ENCODE peak calls at places on chromosomes 16 and 17, in six cellular contexts. One of them, this sample, is unnamed.

GRCh38 chr17:82781894-82782274 is 30.0 kb downstream of the TBCD start:
- DNase-seq in cardiac muscle cell: peak; percentile 85
- DNase-seq in fibroblast of lung: peak; percentile 48
- DNase-seq in CD8-positive, alpha-beta memory T cell: peak; percentile 90
- DNase-seq in heart right ventricle: peak; percentile 85
- DNase-seq in NT2/D1: peak; percentile 36
- DNase-seq in this sample: peak; percentile 90

GRCh38 chr16:77424841-77425604 is 9.8 kb downstream of the ADAMTS18 start:
- DNase-seq in cardiac muscle cell: no peak
- DNase-seq in fibroblast of lung: peak; percentile 41
- DNase-seq in CD8-positive, alpha-beta memory T cell: no peak
- DNase-seq in heart right ventricle: no peak
- DNase-seq in NT2/D1: no peak
- DNase-seq in this sample: no peak

GRCh38 chr16:83110221-83110768 is 483.5 kb downstream of the CDH13 start:
- DNase-seq in cardiac muscle cell: no peak
- DNase-seq in fibroblast of lung: no peak
- DNase-seq in CD8-positive, alpha-beta memory T cell: no peak
- DNase-seq in heart right ventricle: no peak
- DNase-seq in NT2/D1: no peak
- DNase-seq in this sample: no peak

GRCh38 chr16:17467923-17468540 is 2.7 kb downstream of the XYLT1 start:
- DNase-seq in cardiac muscle cell: peak; percentile 74
- DNase-seq in fibroblast of lung: peak; percentile 62
- DNase-seq in CD8-positive, alpha-beta memory T cell: peak; percentile 62
- DNase-seq in heart right ventricle: peak; percentile 44
- DNase-seq in NT2/D1: peak; percentile 70
- DNase-seq in this sample: peak; percentile 74

GRCh38 chr16:29114476-29115012 is 129.7 kb downstream of the LAT start:
- DNase-seq in cardiac muscle cell: no peak
- DNase-seq in fibroblast of lung: no peak
- DNase-seq in CD8-positive, alpha-beta memory T cell: no peak
- DNase-seq in heart right ventricle: no peak
- DNase-seq in NT2/D1: no peak
- DNase-seq in this sample: no peak

GRCh38 chr17:49612721-49613120 is 37.0 kb downstream of the NXPH3 start:
- DNase-seq in cardiac muscle cell: no peak
- DNase-seq in fibroblast of lung: no peak
- DNase-seq in CD8-positive, alpha-beta memory T cell: no peak
- DNase-seq in heart right ventricle: no peak
- DNase-seq in NT2/D1: no peak
- DNase-seq in this sample: no peak

GRCh38 chr17:21353326-21354010 is 22.7 kb upstream of the KCNJ12 start:
- DNase-seq in cardiac muscle cell: peak; percentile 84
- DNase-seq in fibroblast of lung: no peak
- DNase-seq in CD8-positive, alpha-beta memory T cell: peak; percentile 26
- DNase-seq in heart right ventricle: no peak
- DNase-seq in NT2/D1: no peak
- DNase-seq in this sample: no peak

GRCh38 chr16:4535627-4536108 is 2.9 kb downstream of the CDIP1 start:
- DNase-seq in cardiac muscle cell: no peak
- DNase-seq in fibroblast of lung: no peak
- DNase-seq in CD8-positive, alpha-beta memory T cell: no peak
- DNase-seq in heart right ventricle: no peak
- DNase-seq in NT2/D1: no peak
- DNase-seq in this sample: no peak

GRCh38 chr17:3667366-3668278 is 756 bp downstream of the TAX1BP3 start:
- DNase-seq in cardiac muscle cell: peak; percentile 96
- DNase-seq in fibroblast of lung: peak; percentile 92
- DNase-seq in CD8-positive, alpha-beta memory T cell: no peak
- DNase-seq in heart right ventricle: peak; percentile 91
- DNase-seq in NT2/D1: no peak
- DNase-seq in this sample: peak; percentile 93

GRCh38 chr16:75113541-75114121 is 2.9 kb downstream of the LDHD start:
- DNase-seq in cardiac muscle cell: no peak
- DNase-seq in fibroblast of lung: no peak
- DNase-seq in CD8-positive, alpha-beta memory T cell: no peak
- DNase-seq in heart right ventricle: no peak
- DNase-seq in NT2/D1: no peak
- DNase-seq in this sample: no peak

GRCh38 chr16:75112281-75113045 is 4.1 kb downstream of the LDHD start:
- DNase-seq in cardiac muscle cell: no peak
- DNase-seq in fibroblast of lung: no peak
- DNase-seq in CD8-positive, alpha-beta memory T cell: no peak
- DNase-seq in heart right ventricle: no peak
- DNase-seq in NT2/D1: no peak
- DNase-seq in this sample: no peak

GRCh38 chr16:75113046-75113491 is 3.5 kb downstream of the LDHD start:
- DNase-seq in cardiac muscle cell: no peak
- DNase-seq in fibroblast of lung: no peak
- DNase-seq in CD8-positive, alpha-beta memory T cell: no peak
- DNase-seq in heart right ventricle: no peak
- DNase-seq in NT2/D1: no peak
- DNase-seq in this sample: no peak

GRCh38 chr16:75114946-75115825 is 1.4 kb downstream of the LDHD start:
- DNase-seq in cardiac muscle cell: no peak
- DNase-seq in fibroblast of lung: no peak
- DNase-seq in CD8-positive, alpha-beta memory T cell: no peak
- DNase-seq in heart right ventricle: no peak
- DNase-seq in NT2/D1: no peak
- DNase-seq in this sample: no peak

DNA sequence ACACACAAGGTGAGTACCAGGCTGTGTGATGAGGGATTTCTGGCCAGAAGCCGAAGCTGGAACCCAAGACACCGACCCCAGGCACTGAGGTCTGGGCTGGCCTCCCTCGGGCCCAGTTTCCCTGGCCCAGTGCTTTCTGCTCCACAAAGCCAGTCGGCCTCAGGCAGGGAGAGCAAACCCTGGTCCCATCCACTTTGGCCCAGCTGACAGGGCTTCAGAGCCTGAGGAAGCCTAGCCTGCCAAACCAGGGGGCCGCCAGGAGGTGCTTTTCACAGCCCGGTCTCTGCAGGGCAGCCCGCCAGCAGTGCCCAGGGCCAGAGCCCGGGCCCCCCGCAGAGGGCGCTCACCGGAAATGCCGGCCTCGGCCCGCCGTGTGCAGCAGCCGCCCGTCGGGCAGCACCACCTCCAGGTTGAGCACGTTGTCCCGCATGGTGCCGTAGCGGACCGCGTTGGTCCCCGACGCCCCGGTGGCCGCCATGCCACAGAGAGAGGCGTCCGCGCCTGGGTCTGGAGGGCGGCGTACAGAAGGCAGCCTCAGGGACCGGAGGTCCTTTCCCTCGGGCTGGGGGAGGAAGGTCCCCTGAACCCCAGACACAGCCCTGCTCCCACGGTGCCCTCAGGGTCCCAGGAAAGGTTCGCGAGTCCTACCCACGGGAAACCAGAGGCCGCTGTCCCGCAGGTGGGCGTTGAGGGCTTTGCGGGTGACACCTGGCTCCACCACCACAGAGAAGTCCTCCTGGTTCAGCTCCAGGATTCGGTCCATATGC is 2.2 kb downstream of the LDHD start:
- DNase-seq in cardiac muscle cell: no peak
- DNase-seq in fibroblast of lung: no peak
- DNase-seq in CD8-positive, alpha-beta memory T cell: no peak
- DNase-seq in heart right ventricle: no peak
- DNase-seq in NT2/D1: no peak
- DNase-seq in this sample: no peak
- H3K4me1 ChIP-seq in cardiac muscle cell: peaks cover 18% of the 10 kb centered on the region
- H3K4me1 ChIP-seq in fibroblast of lung: peaks cover 22% of the 10 kb centered on the region
- H3K4me1 ChIP-seq in CD8-positive, alpha-beta memory T cell: peaks cover 23% of the 10 kb centered on the region
- H3K4me1 ChIP-seq in heart right ventricle: peaks cover 13% of the 10 kb centered on the region
- H3K4me1 ChIP-seq in NT2/D1: peaks cover 48% of the 10 kb centered on the region
- H3K4me1 ChIP-seq in this sample: peaks cover 2% of the 10 kb centered on the region

GRCh38 chr16:57480127-57480753 is 6.1 kb downstream of the DOK4 start:
- DNase-seq in cardiac muscle cell: peak; percentile 88
- DNase-seq in fibroblast of lung: peak; percentile 62
- DNase-seq in CD8-positive, alpha-beta memory T cell: no peak
- DNase-seq in heart right ventricle: peak; percentile 69
- DNase-seq in NT2/D1: no peak
- DNase-seq in this sample: peak; percentile 91
- H3K4me3 ChIP-seq in cardiac muscle cell: peak overlapping the region; percentile 100
- H3K4me3 ChIP-seq in fibroblast of lung: no peak overlapping the region
- H3K4me3 ChIP-seq in CD8-positive, alpha-beta memory T cell: no peak overlapping the region
- H3K4me3 ChIP-seq in heart right ventricle: peak overlapping the region; percentile 42
- H3K4me3 ChIP-seq in NT2/D1: no peak overlapping the region
- H3K4me3 ChIP-seq in this sample: no peak overlapping the region

GRCh38 chr16:50683689-50684374 is 2.7 kb upstream of the SNX20 start:
- DNase-seq in cardiac muscle cell: no peak
- DNase-seq in fibroblast of lung: no peak
- DNase-seq in CD8-positive, alpha-beta memory T cell: peak; percentile 74
- DNase-seq in heart right ventricle: no peak
- DNase-seq in NT2/D1: no peak
- DNase-seq in this sample: peak; percentile 83

GRCh38 chr16:50680907-50681885 is at the start of gene SNX20:
- DNase-seq in cardiac muscle cell: no peak
- DNase-seq in fibroblast of lung: no peak
- DNase-seq in CD8-positive, alpha-beta memory T cell: peak; percentile 81
- DNase-seq in heart right ventricle: no peak
- DNase-seq in NT2/D1: no peak
- DNase-seq in this sample: peak; percentile 83

GRCh38 chr16:50688083-50688482 is 5.3 kb upstream of the NOD2 start:
- DNase-seq in cardiac muscle cell: no peak
- DNase-seq in fibroblast of lung: no peak
- DNase-seq in CD8-positive, alpha-beta memory T cell: no peak
- DNase-seq in heart right ventricle: no peak
- DNase-seq in NT2/D1: no peak
- DNase-seq in this sample: no peak

GRCh38 chr16:50685456-50686058 is 4.4 kb upstream of the SNX20 start:
- DNase-seq in cardiac muscle cell: no peak
- DNase-seq in fibroblast of lung: no peak
- DNase-seq in CD8-positive, alpha-beta memory T cell: no peak
- DNase-seq in heart right ventricle: no peak
- DNase-seq in NT2/D1: no peak
- DNase-seq in this sample: no peak

GRCh38 chr16:50684823-50685455 is 3.8 kb upstream of the SNX20 start:
- DNase-seq in cardiac muscle cell: no peak
- DNase-seq in fibroblast of lung: no peak
- DNase-seq in CD8-positive, alpha-beta memory T cell: no peak
- DNase-seq in heart right ventricle: no peak
- DNase-seq in NT2/D1: no peak
- DNase-seq in this sample: no peak
- H3K4me1 ChIP-seq in cardiac muscle cell: no peaks in the 10 kb centered on the region
- H3K4me1 ChIP-seq in fibroblast of lung: no peaks in the 10 kb centered on the region
- H3K4me1 ChIP-seq in CD8-positive, alpha-beta memory T cell: peaks cover 61% of the 10 kb centered on the region
- H3K4me1 ChIP-seq in heart right ventricle: no peaks in the 10 kb centered on the region
- H3K4me1 ChIP-seq in NT2/D1: no peaks in the 10 kb centered on the region
- H3K4me1 ChIP-seq in this sample: no peaks in the 10 kb centered on the region

GRCh38 chr16:67451061-67451703 is 20.3 kb downstream of the HSD11B2 start:
- DNase-seq in cardiac muscle cell: no peak
- DNase-seq in fibroblast of lung: no peak
- DNase-seq in CD8-positive, alpha-beta memory T cell: no peak
- DNase-seq in heart right ventricle: peak; percentile 48
- DNase-seq in NT2/D1: no peak
- DNase-seq in this sample: no peak

GRCh38 chr16:67451704-67452435 is 20.9 kb downstream of the HSD11B2 start:
- DNase-seq in cardiac muscle cell: no peak
- DNase-seq in fibroblast of lung: no peak
- DNase-seq in CD8-positive, alpha-beta memory T cell: no peak
- DNase-seq in heart right ventricle: no peak
- DNase-seq in NT2/D1: no peak
- DNase-seq in this sample: no peak

GRCh38 chr16:67456383-67457140 is 24.4 kb downstream of the ATP6V0D1 start:
- DNase-seq in cardiac muscle cell: peak; percentile 72
- DNase-seq in fibroblast of lung: peak; percentile 55
- DNase-seq in CD8-positive, alpha-beta memory T cell: no peak
- DNase-seq in heart right ventricle: peak; percentile 67
- DNase-seq in NT2/D1: no peak
- DNase-seq in this sample: peak; percentile 80

GRCh38 chr16:67454852-67455251 is 23.9 kb downstream of the HSD11B2 start:
- DNase-seq in cardiac muscle cell: no peak
- DNase-seq in fibroblast of lung: no peak
- DNase-seq in CD8-positive, alpha-beta memory T cell: no peak
- DNase-seq in heart right ventricle: no peak
- DNase-seq in NT2/D1: no peak
- DNase-seq in this sample: no peak

DNA sequence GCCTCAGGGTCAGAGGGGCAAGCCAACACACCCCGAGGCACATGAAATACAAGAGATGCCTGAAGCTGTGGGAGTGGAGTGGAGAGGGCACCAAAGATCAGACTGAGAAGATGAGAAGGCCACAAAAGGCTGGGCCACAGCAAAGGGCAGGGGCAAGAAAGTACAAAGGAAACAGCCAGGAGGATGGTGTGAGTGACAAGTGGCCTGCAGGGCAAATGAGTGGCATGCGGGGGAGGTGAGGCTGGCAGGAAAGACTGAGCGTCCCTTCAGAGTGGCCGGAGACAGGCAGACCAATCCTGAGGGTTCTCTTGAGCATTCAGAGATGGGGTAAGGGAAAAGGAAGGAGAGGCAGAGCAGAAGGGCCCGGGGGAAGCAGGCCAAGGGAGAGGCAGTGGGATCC is 23.2 kb downstream of the HSD11B2 start:
- DNase-seq in cardiac muscle cell: no peak
- DNase-seq in fibroblast of lung: no peak
- DNase-seq in CD8-positive, alpha-beta memory T cell: no peak
- DNase-seq in heart right ventricle: no peak
- DNase-seq in NT2/D1: no peak
- DNase-seq in this sample: no peak
- H3K4me3 ChIP-seq in cardiac muscle cell: no peak overlapping the region
- H3K4me3 ChIP-seq in fibroblast of lung: no peak overlapping the region
- H3K4me3 ChIP-seq in CD8-positive, alpha-beta memory T cell: no peak overlapping the region
- H3K4me3 ChIP-seq in heart right ventricle: no peak overlapping the region
- H3K4me3 ChIP-seq in NT2/D1: no peak overlapping the region
- H3K4me3 ChIP-seq in this sample: no peak overlapping the region

DNA sequence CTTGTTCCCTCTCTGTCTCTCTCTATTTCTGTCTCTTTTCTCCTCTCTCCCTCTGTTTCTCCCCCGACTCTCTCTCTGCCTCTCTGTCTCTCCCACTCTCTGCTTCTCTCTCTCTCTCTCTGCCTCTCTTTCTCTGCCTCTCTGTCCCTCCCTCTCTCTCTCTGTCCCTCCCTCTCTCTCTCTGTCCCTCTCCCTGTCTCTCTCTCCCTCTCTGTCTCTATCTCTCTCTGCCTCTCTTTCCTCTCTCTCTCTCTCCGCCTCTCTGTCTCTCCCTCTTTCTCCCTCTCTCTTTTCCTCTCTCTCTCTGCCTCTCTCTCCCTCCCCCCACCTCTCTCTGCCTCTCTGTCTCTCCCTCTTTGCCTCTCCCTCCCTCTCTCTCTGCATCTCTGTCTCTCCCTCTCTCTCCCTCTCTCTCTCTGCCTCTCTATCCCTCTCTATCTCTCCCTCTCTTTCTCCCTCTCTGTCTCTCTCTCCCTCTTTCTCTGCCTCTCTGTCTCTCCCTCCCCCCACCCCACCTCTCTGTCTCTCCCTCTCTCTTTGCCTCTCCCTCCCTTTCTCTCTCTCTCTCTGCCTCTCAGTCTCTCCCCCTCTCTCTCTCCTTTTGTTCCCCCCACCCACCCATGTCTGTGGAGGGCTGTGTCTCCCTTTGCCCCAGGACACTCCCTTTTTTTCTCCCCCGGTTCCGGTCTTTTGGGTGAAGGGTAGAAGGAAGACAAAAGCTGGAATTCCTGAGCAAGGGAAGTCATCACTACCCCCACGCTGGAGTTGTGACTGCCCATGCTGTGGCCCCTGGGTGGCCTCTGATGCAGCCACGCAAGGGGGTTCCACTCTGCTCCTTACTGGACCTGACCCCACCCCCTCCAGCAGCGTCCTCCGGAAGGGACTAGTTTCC is 27.1 kb upstream of the MGAT5B start:
- DNase-seq in cardiac muscle cell: peak; percentile 24
- DNase-seq in fibroblast of lung: no peak
- DNase-seq in CD8-positive, alpha-beta memory T cell: no peak
- DNase-seq in heart right ventricle: no peak
- DNase-seq in NT2/D1: no peak
- DNase-seq in this sample: no peak
- H3K4me1 ChIP-seq in cardiac muscle cell: peaks cover 12% of the 10 kb centered on the region
- H3K4me1 ChIP-seq in fibroblast of lung: no peaks in the 10 kb centered on the region
- H3K4me1 ChIP-seq in CD8-positive, alpha-beta memory T cell: peaks cover 10% of the 10 kb centered on the region
- H3K4me1 ChIP-seq in heart right ventricle: no peaks in the 10 kb centered on the region
- H3K4me1 ChIP-seq in NT2/D1: peaks cover 18% of the 10 kb centered on the region
- H3K4me1 ChIP-seq in this sample: peaks cover 6% of the 10 kb centered on the region

This sample was measured in Peyer's patch.